ENCODE peak calls at places on chromosomes 6 and 20, in seven cellular contexts. K is neuronal stem cell, T is IMR-90, H is mesendoderm, B is H9, A is trophoblast cell, E is H1. Q is an unnamed sample.

GRCh38 chr6:156890627-156891300 is 113.6 kb downstream of the ARID1B start:
- DNase-seq in K (no peak), T (peak; percentile 13), H (no peak), B (no peak), A (no peak), E (no peak), Q (peak; percentile 46)

GRCh38 chr20:46992640-46993035 is 98.0 kb downstream of the EYA2 start:
- DNase-seq in K (no peak), T (no peak), H (peak; percentile 16), B (peak; percentile 50), A (no peak), E (no peak), Q (no peak)

GRCh38 chr6:30013296-30013922 is 47.7 kb upstream of the POLR1H start:
- DNase-seq in K (no peak), T (no peak), H (peak; percentile 47), B (peak; percentile 75), A (peak; percentile 10), E (peak; percentile 31), Q (peak; percentile 22)

GRCh38 chr6:49556429-49556837 is 6.0 kb downstream of the C6orf141 start:
- DNase-seq in K (no peak), T (peak; percentile 9), H (peak; percentile 91), B (no peak), A (peak; percentile 74), E (no peak), Q (peak; percentile 81)

GRCh38 chr6:14784596-14785360 is 461.1 kb upstream of the JARID2 start:
- DNase-seq in K (peak; percentile 88), T (no peak), H (peak; percentile 72), B (peak; percentile 87), A (peak; percentile 37), E (peak; percentile 90), Q (peak; percentile 55)

GRCh38 chr6:159984268-159984786 is 15.4 kb downstream of the IGF2R start:
- DNase-seq in K (no peak), T (peak; percentile 93), H (no peak), B (no peak), A (peak; percentile 73), E (no peak), Q (peak; percentile 93)

GRCh38 chr6:42904467-42904866 is 11.4 kb upstream of the PTCRA start:
- DNase-seq in K (no peak), T (no peak), H (no peak), B (no peak), A (no peak), E (no peak), Q (no peak)

GRCh38 chr20:16760431-16761304 is 12.5 kb downstream of the OTOR start:
- DNase-seq in K (no peak), T (no peak), H (peak; percentile 21), B (no peak), A (peak; percentile 82), E (no peak), Q (peak; percentile 0)

GRCh38 chr6:82619573-82619972 is 256.0 kb downstream of the TPBG start:
- DNase-seq in K (no peak), T (no peak), H (no peak), B (no peak), A (no peak), E (no peak), Q (no peak)

GRCh38 chr6:119187596-119187995 is 109.1 kb upstream of the FAM184A start:
- DNase-seq in K (no peak), T (no peak), H (peak; percentile 77), B (no peak), A (no peak), E (no peak), Q (no peak)

GRCh38 chr6:70575899-70576298 is 9.2 kb downstream of the SDHAF4 start:
- DNase-seq in K (no peak), T (no peak), H (no peak), B (no peak), A (no peak), E (no peak), Q (no peak)

GRCh38 chr6:161215193-161215592 is 58.7 kb downstream of the AGPAT4 start:
- DNase-seq in K (no peak), T (peak; percentile 100), H (no peak), B (no peak), A (peak; percentile 87), E (no peak), Q (peak; percentile 100)

GRCh38 chr20:8366303-8366923 is 234.3 kb downstream of the PLCB1 start:
- DNase-seq in K (no peak), T (no peak), H (no peak), B (no peak), A (no peak), E (no peak), Q (no peak)

GRCh38 chr20:50744143-50744792 is 12.9 kb downstream of the PARD6B start:
- DNase-seq in K (no peak), T (peak; percentile 88), H (peak; percentile 95), B (peak; percentile 56), A (peak; percentile 87), E (no peak), Q (peak; percentile 96)

GRCh38 chr6:16653226-16653625 is 108.0 kb downstream of the ATXN1 start:
- DNase-seq in K (no peak), T (no peak), H (no peak), B (no peak), A (no peak), E (no peak), Q (no peak)

GRCh38 chr20:31542201-31542842 is 28.1 kb downstream of the HM13 start:
- DNase-seq in K (no peak), T (no peak), H (no peak), B (no peak), A (peak; percentile 83), E (no peak), Q (no peak)

DNA sequence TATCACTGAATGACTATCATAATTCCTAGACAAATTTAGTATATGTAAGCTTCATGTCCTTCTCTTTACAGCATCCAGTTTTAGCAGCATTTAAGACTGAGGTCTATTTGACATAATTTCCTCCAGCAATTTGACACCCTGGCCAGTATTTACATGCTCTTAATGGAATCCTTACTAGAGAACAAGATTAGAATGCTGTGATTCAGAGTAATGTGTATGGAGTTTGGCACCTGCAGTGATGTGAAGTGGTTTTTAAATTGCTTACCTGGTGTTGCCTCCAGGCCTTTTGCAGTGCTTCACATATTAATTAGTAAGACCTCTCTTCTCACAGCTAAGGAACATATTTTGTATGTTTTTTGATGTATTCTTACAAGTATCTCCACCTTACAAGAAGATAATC is 9.8 kb downstream of the NKX2-4 start:
- DNase-seq in K (no peak), T (no peak), H (no peak), B (no peak), A (no peak), E (no peak), Q (no peak)
- H3K4ac ChIP-seq in K (no peak overlapping the region), T (no peak overlapping the region), H (no peak overlapping the region), B (no peak overlapping the region), A (no peak overlapping the region), E (no peak overlapping the region), Q (no peak overlapping the region)

DNA sequence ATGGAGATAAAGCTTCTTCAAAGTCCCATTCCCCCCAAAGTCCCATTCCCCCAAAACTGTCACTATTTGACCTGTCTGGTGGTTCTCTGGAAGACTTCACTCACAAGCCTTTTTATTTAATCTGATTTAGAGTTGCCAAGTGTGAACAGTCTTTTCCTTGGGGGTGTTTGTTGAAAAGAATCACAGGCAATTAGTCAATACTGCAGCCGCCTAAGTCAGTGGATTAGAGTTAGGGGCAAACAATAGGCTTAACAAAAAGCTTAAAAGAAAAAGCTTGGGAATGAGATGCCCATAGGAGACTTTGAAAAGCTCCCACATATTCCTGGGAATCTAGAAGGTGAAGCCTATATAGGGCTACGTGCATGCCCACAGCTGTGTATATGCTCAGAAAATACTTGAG is 8.0 kb upstream of the RIPOR2 start:
- DNase-seq in K (no peak), T (no peak), H (peak; percentile 40), B (no peak), A (no peak), E (no peak), Q (no peak)
- H3K4ac ChIP-seq in K (no peak overlapping the region), T (no peak overlapping the region), H (no peak overlapping the region), B (no peak overlapping the region), A (no peak overlapping the region), E (no peak overlapping the region), Q (no peak overlapping the region)

GRCh38 chr6:112480551-112480950 is 133.4 kb downstream of the RFPL4B start:
- DNase-seq in K (no peak), T (peak; percentile 82), H (no peak), B (no peak), A (peak; percentile 52), E (no peak), Q (peak; percentile 37)

GRCh38 chr6:112477125-112477524 is 130.0 kb downstream of the RFPL4B start:
- DNase-seq in K (no peak), T (no peak), H (no peak), B (no peak), A (no peak), E (no peak), Q (no peak)

GRCh38 chr6:112481256-112481655 is 134.1 kb downstream of the RFPL4B start:
- DNase-seq in K (no peak), T (no peak), H (no peak), B (no peak), A (peak; percentile 57), E (no peak), Q (no peak)

GRCh38 chr6:112475083-112475482 is 128.0 kb downstream of the RFPL4B start:
- DNase-seq in K (no peak), T (peak; percentile 89), H (no peak), B (no peak), A (no peak), E (no peak), Q (peak; percentile 70)

DNA sequence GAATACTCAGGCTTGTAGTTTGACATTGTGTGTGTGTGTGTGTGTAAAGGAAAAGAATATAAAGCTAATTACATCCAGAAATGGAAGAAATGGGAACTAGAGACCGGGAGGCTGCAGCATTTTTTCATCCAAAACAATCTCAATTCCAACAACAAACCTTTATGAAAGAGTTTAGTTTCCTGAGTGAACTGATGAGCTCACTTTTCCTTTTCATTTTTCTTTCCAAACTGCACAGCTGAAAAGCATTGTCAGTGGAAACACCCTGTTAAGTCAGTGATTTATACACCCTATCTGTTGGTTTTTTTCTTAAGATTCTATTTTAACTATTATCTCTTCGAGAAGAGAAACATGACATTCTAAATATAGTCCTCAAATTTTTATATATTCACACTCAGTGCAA is 130.9 kb downstream of the RFPL4B start:
- DNase-seq in K (no peak), T (no peak), H (no peak), B (no peak), A (no peak), E (no peak), Q (no peak)
- H3K4ac ChIP-seq in K (no peak overlapping the region), T (no peak overlapping the region), H (no peak overlapping the region), B (no peak overlapping the region), A (no peak overlapping the region), E (no peak overlapping the region), Q (no peak overlapping the region)

GRCh38 chr6:74510878-74511277 is 695.0 kb downstream of the COL12A1 start:
- DNase-seq in K (no peak), T (peak; percentile 21), H (no peak), B (no peak), A (no peak), E (no peak), Q (no peak)

GRCh38 chr6:74505391-74505790 is 700.5 kb downstream of the COL12A1 start:
- DNase-seq in K (no peak), T (no peak), H (no peak), B (no peak), A (no peak), E (no peak), Q (no peak)

GRCh38 chr6:74507649-74508048 is 698.2 kb downstream of the COL12A1 start:
- DNase-seq in K (no peak), T (no peak), H (no peak), B (no peak), A (no peak), E (no peak), Q (no peak)

DNA sequence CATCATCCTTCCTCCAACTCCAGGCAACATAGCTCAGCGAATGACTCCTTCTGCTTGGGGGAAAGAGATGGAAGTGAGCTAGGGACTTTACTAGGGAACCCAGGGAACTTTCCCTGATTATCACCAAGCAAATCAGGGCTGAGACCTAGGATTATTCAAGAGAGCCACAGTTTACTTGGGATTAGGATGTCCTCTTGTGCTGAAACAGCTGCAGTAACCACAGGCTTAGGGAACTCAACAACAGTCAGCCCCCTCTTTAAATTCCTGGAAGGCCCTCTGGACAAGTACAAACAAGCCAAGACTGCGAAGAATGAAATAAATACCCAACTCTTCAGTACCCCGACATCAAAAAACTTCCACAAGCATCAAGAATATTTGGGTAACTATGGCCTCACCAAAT is 700.9 kb downstream of the COL12A1 start:
- DNase-seq in K (no peak), T (no peak), H (no peak), B (no peak), A (no peak), E (no peak), Q (no peak)
- H3K4ac ChIP-seq in K (no peak overlapping the region), T (no peak overlapping the region), H (no peak overlapping the region), B (no peak overlapping the region), A (no peak overlapping the region), E (no peak overlapping the region), Q (no peak overlapping the region)

Q was measured in mesenchymal stem cell.